ENCODE peak calls at places on chromosomes 6 and 20, in four cellular contexts. One of them, this sample, is unnamed.

GRCh38 chr6:139829557-139829956 is 455.1 kb upstream of the CITED2 start:
- DNase-seq in GM10248: no peak
- DNase-seq in breast epithelium: no peak
- DNase-seq in amygdala: no peak
- DNase-seq in this sample: no peak

GRCh38 chr6:145199961-145200360 is 535.4 kb downstream of the EPM2A start:
- DNase-seq in GM10248: no peak
- DNase-seq in breast epithelium: no peak
- DNase-seq in amygdala: no peak
- DNase-seq in this sample: no peak

GRCh38 chr6:170024940-170025339 is 265.9 kb downstream of the DLL1 start:
- DNase-seq in GM10248: no peak
- DNase-seq in breast epithelium: peak
- DNase-seq in amygdala: no peak
- DNase-seq in this sample: no peak

GRCh38 chr20:1376453-1377270 is 16.2 kb downstream of the FKBP1A start:
- DNase-seq in GM10248: no peak
- DNase-seq in breast epithelium: no peak
- DNase-seq in amygdala: no peak
- DNase-seq in this sample: no peak

GRCh38 chr6:128068110-128068460 is 167.2 kb upstream of the THEMIS start:
- DNase-seq in GM10248: no peak
- DNase-seq in breast epithelium: no peak
- DNase-seq in amygdala: no peak
- DNase-seq in this sample: no peak

GRCh38 chr6:145483191-145483996 is 251.9 kb downstream of the EPM2A start:
- DNase-seq in GM10248: no peak
- DNase-seq in breast epithelium: no peak
- DNase-seq in amygdala: no peak
- DNase-seq in this sample: no peak

GRCh38 chr6:110563711-110564110 is 87.3 kb upstream of the SLC22A16 start:
- DNase-seq in GM10248: no peak
- DNase-seq in breast epithelium: no peak
- DNase-seq in amygdala: no peak
- DNase-seq in this sample: no peak

GRCh38 chr20:62929051-62929538 is 2.8 kb upstream of the DIDO1 start:
- DNase-seq in GM10248: peak
- DNase-seq in breast epithelium: peak
- DNase-seq in amygdala: no peak
- DNase-seq in this sample: peak

GRCh38 chr20:2914160-2914559 is 40.9 kb downstream of the PTPRA start:
- DNase-seq in GM10248: no peak
- DNase-seq in breast epithelium: no peak
- DNase-seq in amygdala: no peak
- DNase-seq in this sample: no peak

GRCh38 chr6:111837641-111838500 is 35.4 kb downstream of the FYN start:
- DNase-seq in GM10248: peak
- DNase-seq in breast epithelium: no peak
- DNase-seq in amygdala: no peak
- DNase-seq in this sample: peak

GRCh38 chr20:3121271-3121911 is 36.9 kb upstream of the AVP start:
- DNase-seq in GM10248: no peak
- DNase-seq in breast epithelium: no peak
- DNase-seq in amygdala: no peak
- DNase-seq in this sample: no peak

GRCh38 chr6:38212579-38212978 is 393.1 kb downstream of the ZFAND3 start:
- DNase-seq in GM10248: no peak
- DNase-seq in breast epithelium: no peak
- DNase-seq in amygdala: no peak
- DNase-seq in this sample: no peak

GRCh38 chr6:154249499-154250298 is 106.9 kb downstream of the IPCEF1 start:
- DNase-seq in GM10248: peak
- DNase-seq in breast epithelium: no peak
- DNase-seq in amygdala: no peak
- DNase-seq in this sample: peak

GRCh38 chr6:15457121-15457646 is 205.6 kb downstream of the DTNBP1 start:
- DNase-seq in GM10248: no peak
- DNase-seq in breast epithelium: no peak
- DNase-seq in amygdala: no peak
- DNase-seq in this sample: no peak

GRCh38 chr20:47126374-47126705 is 230.2 kb downstream of the ZMYND8 start:
- DNase-seq in GM10248: no peak
- DNase-seq in breast epithelium: peak
- DNase-seq in amygdala: no peak
- DNase-seq in this sample: no peak

GRCh38 chr6:37667050-37667814 is 30.5 kb downstream of the MDGA1 start:
- DNase-seq in GM10248: no peak
- DNase-seq in breast epithelium: no peak
- DNase-seq in amygdala: no peak
- DNase-seq in this sample: no peak

GRCh38 chr20:2527762-2528161 is 8.6 kb upstream of the TMC2 start:
- DNase-seq in GM10248: no peak
- DNase-seq in breast epithelium: no peak
- DNase-seq in amygdala: no peak
- DNase-seq in this sample: no peak

GRCh38 chr20:58138395-58138794 is 90.1 kb downstream of the ANKRD60 start:
- DNase-seq in GM10248: no peak
- DNase-seq in breast epithelium: peak
- DNase-seq in amygdala: no peak
- DNase-seq in this sample: no peak

GRCh38 chr6:70669133-70669532 is 1.4 kb downstream of the SMAP1 start:
- DNase-seq in GM10248: peak
- DNase-seq in breast epithelium: no peak
- DNase-seq in amygdala: no peak
- DNase-seq in this sample: no peak

GRCh38 chr6:161618816-161619454 is 345.1 kb upstream of the AGPAT4 start:
- DNase-seq in GM10248: no peak
- DNase-seq in breast epithelium: peak
- DNase-seq in amygdala: no peak
- DNase-seq in this sample: no peak

GRCh38 chr20:41139227-41140093 is 2.1 kb downstream of the PLCG1 start:
- DNase-seq in GM10248: no peak
- DNase-seq in breast epithelium: no peak
- DNase-seq in amygdala: no peak
- DNase-seq in this sample: no peak